ENCODE peak calls at places on chromosomes 5 and 9, in five cellular contexts. H, P, Z, Q and D are unnamed samples.

GRCh38 chr9:120336021-120336752 is 243.8 kb downstream of the CDK5RAP2 start:
- DNase-seq in H (peak; percentile 72), P (no peak), Z (no peak), Q (no peak), D (no peak)

GRCh38 chr5:103894882-103895281 is 332.3 kb upstream of the NUDT12 start:
- DNase-seq in H (no peak), P (peak; percentile 21), Z (no peak), Q (no peak), D (no peak)

GRCh38 chr5:167573274-167574127 is 717.9 kb upstream of the WWC1 start:
- DNase-seq in H (peak; percentile 80), P (peak; percentile 40), Z (no peak), Q (peak; percentile 65), D (no peak)

GRCh38 chr5:119578937-119579336 is 50.4 kb upstream of the FAM170A start:
- DNase-seq in H (peak; percentile 42), P (no peak), Z (peak; percentile 22), Q (peak; percentile 18), D (no peak)

GRCh38 chr9:127941062-127941925 is 3.6 kb upstream of the DPM2 start:
- DNase-seq in H (no peak), P (no peak), Z (no peak), Q (no peak), D (no peak)

GRCh38 chr5:102867999-102868662 is 113.0 kb downstream of the PAM start:
- DNase-seq in H (peak; percentile 64), P (no peak), Z (no peak), Q (peak; percentile 36), D (no peak)

GRCh38 chr9:120713257-120714087 is 798 bp downstream of the MEGF9 start:
- DNase-seq in H (peak; percentile 45), P (no peak), Z (no peak), Q (no peak), D (peak; percentile 75)

GRCh38 chr5:90550963-90551362 is 7.6 kb upstream of the ADGRV1 start:
- DNase-seq in H (no peak), P (no peak), Z (no peak), Q (no peak), D (no peak)

GRCh38 chr5:131171276-131171815 is 602 bp downstream of the LYRM7 start:
- DNase-seq in H (peak; percentile 13), P (no peak), Z (no peak), Q (no peak), D (no peak)

GRCh38 chr5:56637321-56637920 is 177.9 kb upstream of the MAP3K1 start:
- DNase-seq in H (no peak), P (no peak), Z (no peak), Q (no peak), D (peak; percentile 86)

GRCh38 chr9:126471084-126471611 is 142.6 kb upstream of the LMX1B start:
- DNase-seq in H (peak; percentile 91), P (no peak), Z (peak; percentile 92), Q (peak; percentile 73), D (peak; percentile 31)

GRCh38 chr5:172659909-172660628 is 19.0 kb downstream of the NEURL1B start:
- DNase-seq in H (peak; percentile 91), P (peak; percentile 68), Z (no peak), Q (peak; percentile 96), D (no peak)

GRCh38 chr9:77488439-77489126 is 159.5 kb downstream of the GNA14 start:
- DNase-seq in H (peak; percentile 61), P (no peak), Z (no peak), Q (peak; percentile 34), D (peak; percentile 23)

GRCh38 chr9:133632806-133633680 is 3.1 kb upstream of the DBH start:
- DNase-seq in H (no peak), P (no peak), Z (no peak), Q (no peak), D (no peak)

GRCh38 chr9:135146766-135147472 is 59.5 kb downstream of the OLFM1 start:
- DNase-seq in H (peak; percentile 36), P (no peak), Z (no peak), Q (no peak), D (no peak)

GRCh38 chr5:118791986-118792734 is 196.2 kb downstream of the DTWD2 start:
- DNase-seq in H (peak; percentile 85), P (peak; percentile 28), Z (no peak), Q (peak; percentile 85), D (no peak)

GRCh38 chr9:95816716-95817115 is 58.8 kb upstream of the ERCC6L2 start:
- DNase-seq in H (peak; percentile 20), P (no peak), Z (no peak), Q (no peak), D (no peak)

GRCh38 chr5:154970759-154971158 is 29.9 kb downstream of the MRPL22 start:
- DNase-seq in H (peak; percentile 45), P (no peak), Z (no peak), Q (no peak), D (no peak)

GRCh38 chr5:59354274-59354673 is 539.3 kb downstream of the PDE4D start:
- DNase-seq in H (no peak), P (no peak), Z (no peak), Q (no peak), D (peak; percentile 2)

GRCh38 chr5:170791325-170791954 is 7.9 kb downstream of the GABRP start:
- DNase-seq in H (peak; percentile 71), P (peak; percentile 20), Z (peak; percentile 7), Q (peak; percentile 58), D (peak; percentile 81)

GRCh38 chr9:113345693-113346092 is 3.6 kb upstream of the BSPRY start:
- DNase-seq in H (no peak), P (no peak), Z (no peak), Q (no peak), D (no peak)

GRCh38 chr5:126624534-126624933 is 23.8 kb downstream of the PHAX start:
- DNase-seq in H (peak; percentile 97), P (no peak), Z (no peak), Q (peak; percentile 93), D (peak; percentile 76)

GRCh38 chr9:137130176-137130755 is 8.7 kb upstream of the GRIN1 start:
- DNase-seq in H (peak; percentile 35), P (no peak), Z (no peak), Q (peak; percentile 18), D (no peak)

GRCh38 chr5:16411741-16412455 is 53.7 kb downstream of the ZNF622 start:
- DNase-seq in H (peak; percentile 85), P (no peak), Z (no peak), Q (no peak), D (no peak)

GRCh38 chr5:104241051-104241450 is 678.5 kb upstream of the NUDT12 start:
- DNase-seq in H (no peak), P (no peak), Z (no peak), Q (no peak), D (no peak)

GRCh38 chr9:121529237-121529987 is 29.8 kb upstream of the GGTA1 start:
- DNase-seq in H (peak; percentile 100), P (peak; percentile 32), Z (no peak), Q (peak; percentile 63), D (no peak)

GRCh38 chr5:53601570-53601969 is 41.1 kb downstream of the NDUFS4 start:
- DNase-seq in H (no peak), P (no peak), Z (no peak), Q (no peak), D (peak; percentile 49)

GRCh38 chr5:53368516-53368915 is 111.9 kb upstream of the FST start:
- DNase-seq in H (peak; percentile 41), P (no peak), Z (no peak), Q (peak; percentile 73), D (no peak)

GRCh38 chr5:82861705-82862104 is 215.5 kb downstream of the TMEM167A start:
- DNase-seq in H (peak; percentile 28), P (no peak), Z (no peak), Q (no peak), D (no peak)

GRCh38 chr5:59187772-59188347 is 605.0 kb downstream of the RAB3C start:
- DNase-seq in H (peak; percentile 49), P (no peak), Z (no peak), Q (peak; percentile 79), D (no peak)

GRCh38 chr5:151078490-151079262 is 2.2 kb downstream of the TNIP1 start:
- DNase-seq in H (no peak), P (no peak), Z (no peak), Q (no peak), D (no peak)

GRCh38 chr9:15178621-15179020 is 128.4 kb downstream of the TTC39B start:
- DNase-seq in H (no peak), P (no peak), Z (no peak), Q (no peak), D (no peak)

GRCh38 chr5:10701567-10702039 is 59.4 kb downstream of the DAP start:
- DNase-seq in H (peak; percentile 65), P (peak; percentile 15), Z (no peak), Q (peak; percentile 67), D (peak; percentile 58)

GRCh38 chr9:130845901-130846381 is 10.9 kb downstream of the ABL1 start:
- DNase-seq in H (peak; percentile 81), P (no peak), Z (no peak), Q (peak; percentile 84), D (no peak)

GRCh38 chr9:122124048-122124447 is 30.9 kb upstream of the TTLL11 start:
- DNase-seq in H (no peak), P (no peak), Z (no peak), Q (no peak), D (no peak)

GRCh38 chr5:169177431-169177694 is 123.6 kb downstream of the SLIT3 start:
- DNase-seq in H (no peak), P (no peak), Z (no peak), Q (no peak), D (no peak)
- H3K27ac ChIP-seq in H (no peak overlapping the region), P (no peak overlapping the region), Z (no peak overlapping the region), Q (no peak overlapping the region), D (no peak overlapping the region)

GRCh38 chr5:14615365-14615764 is 33.8 kb downstream of the OTULINL start:
- DNase-seq in H (no peak), P (no peak), Z (no peak), Q (no peak), D (no peak)
- H3K27ac ChIP-seq in H (no peak overlapping the region), P (no peak overlapping the region), Z (no peak overlapping the region), Q (no peak overlapping the region), D (no peak overlapping the region)

DNA sequence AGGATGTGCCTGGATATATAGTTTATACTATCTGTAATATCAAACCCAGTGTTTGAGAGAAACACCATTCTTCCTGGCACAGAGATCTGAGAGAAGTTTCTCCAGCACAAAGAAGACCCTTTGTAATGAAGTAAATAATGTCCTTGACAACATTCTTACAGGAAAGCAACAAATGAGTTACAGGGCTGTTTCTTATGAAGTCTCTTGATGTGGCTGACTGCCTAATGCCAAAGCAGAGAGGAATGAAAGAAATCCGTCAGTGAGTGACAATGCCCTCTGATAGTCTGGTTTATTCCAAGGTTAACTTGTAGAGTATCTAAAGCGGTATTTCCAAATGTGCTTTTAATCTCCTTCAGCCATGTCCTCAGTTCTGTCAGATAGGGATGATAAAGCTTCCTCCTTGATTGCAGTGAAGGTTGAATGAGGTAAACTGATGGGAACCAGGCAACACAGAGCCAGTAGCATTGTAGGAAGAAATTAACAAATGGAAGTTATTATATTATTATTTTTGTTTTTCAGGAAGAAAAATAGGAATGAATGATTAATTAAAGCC is 123.1 kb upstream of the ZNF608 start:
- DNase-seq in H (no peak), P (no peak), Z (no peak), Q (no peak), D (no peak)
- H3K27ac ChIP-seq in H (no peak overlapping the region), P (no peak overlapping the region), Z (no peak overlapping the region), Q (no peak overlapping the region), D (no peak overlapping the region)

DNA sequence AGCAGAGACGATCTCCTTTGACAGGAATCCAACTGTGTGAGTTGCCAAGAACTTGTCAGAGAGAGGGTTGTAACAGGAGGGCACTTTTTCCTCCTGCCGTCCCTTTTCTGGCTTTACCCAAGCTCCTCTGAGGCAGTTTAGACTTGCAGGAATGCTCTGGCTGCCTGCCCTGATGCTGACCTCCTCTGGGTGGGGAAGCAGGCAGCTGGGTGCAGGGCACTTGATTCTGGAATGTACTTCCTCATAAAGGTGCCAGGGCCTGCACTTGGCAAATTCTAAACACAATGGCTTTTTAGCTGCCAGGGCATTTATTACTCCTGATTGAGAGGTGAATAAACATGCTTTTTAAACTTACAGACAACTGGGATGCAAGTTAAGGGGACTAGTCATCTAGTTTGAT is 190.4 kb downstream of the EPB41L4A start:
- DNase-seq in H (peak; percentile 53), P (no peak), Z (no peak), Q (peak; percentile 4), D (no peak)
- H3K27ac ChIP-seq in H (no peak overlapping the region), P (no peak overlapping the region), Z (no peak overlapping the region), Q (peak overlapping the region; percentile 46), D (no peak overlapping the region)